ENCODE peak calls at places on chromosomes 2 and 18, in eight cellular contexts. H is cardiac muscle cell; Y is psoas muscle; Z is upper lobe of right lung; W is aorta; F is effector memory CD4-positive, alpha-beta T cell; P is CD4-positive, CD25-positive, alpha-beta regulatory T cell; U is Peyer's patch. M is an unnamed sample.

GRCh38 chr18:78711316-78711715 is 268.3 kb upstream of the SALL3 start:
- DNase-seq in H (no peak), Y (no peak), Z (no peak), W (no peak), F (no peak), P (no peak), U (no peak), M (no peak)

GRCh38 chr2:1488851-1489250 is 75.6 kb downstream of the TPO start:
- DNase-seq in H (no peak), Y (no peak), Z (no peak), W (no peak), F (no peak), P (no peak), U (no peak), M (no peak)

GRCh38 chr2:240459401-240460242 is 24.2 kb downstream of the GPC1 start:
- DNase-seq in H (no peak), Y (peak; percentile 50), Z (peak; percentile 61), W (peak; percentile 38), F (no peak), P (no peak), U (no peak), M (no peak)

GRCh38 chr2:26702025-26702424 is 9.5 kb downstream of the KCNK3 start:
- DNase-seq in H (no peak), Y (no peak), Z (no peak), W (no peak), F (no peak), P (no peak), U (no peak), M (no peak)

GRCh38 chr18:53629356-53629755 is 595.1 kb downstream of the MBD2 start:
- DNase-seq in H (no peak), Y (no peak), Z (no peak), W (no peak), F (no peak), P (no peak), U (no peak), M (no peak)

GRCh38 chr2:127101756-127102463 is 5.0 kb downstream of the BIN1 start:
- DNase-seq in H (no peak), Y (peak; percentile 74), Z (no peak), W (no peak), F (no peak), P (no peak), U (no peak), M (no peak)

GRCh38 chr2:46351388-46352141 is 54.4 kb downstream of the EPAS1 start:
- DNase-seq in H (no peak), Y (no peak), Z (no peak), W (peak; percentile 66), F (peak; percentile 48), P (peak; percentile 59), U (peak; percentile 67), M (peak; percentile 65)

GRCh38 chr2:238697193-238698191 is 150.4 kb upstream of the TWIST2 start:
- DNase-seq in H (no peak), Y (no peak), Z (no peak), W (peak; percentile 35), F (no peak), P (no peak), U (no peak), M (no peak)

GRCh38 chr18:77039196-77040140 is 93.1 kb downstream of the MBP start:
- DNase-seq in H (no peak), Y (no peak), Z (no peak), W (no peak), F (no peak), P (no peak), U (no peak), M (no peak)

GRCh38 chr2:29706171-29706690 is 215.2 kb downstream of the ALK start:
- DNase-seq in H (no peak), Y (no peak), Z (no peak), W (no peak), F (no peak), P (no peak), U (no peak), M (no peak)

GRCh38 chr2:70472256-70472905 is 81.2 kb downstream of the TGFA start:
- DNase-seq in H (peak; percentile 39), Y (no peak), Z (no peak), W (no peak), F (no peak), P (no peak), U (no peak), M (no peak)

GRCh38 chr2:105042189-105042588 is 4.3 kb downstream of the MRPS9 start:
- DNase-seq in H (no peak), Y (no peak), Z (no peak), W (no peak), F (no peak), P (no peak), U (no peak), M (no peak)

GRCh38 chr18:53496028-53496427 is 728.4 kb downstream of the MBD2 start:
- DNase-seq in H (no peak), Y (no peak), Z (no peak), W (no peak), F (no peak), P (no peak), U (no peak), M (no peak)

GRCh38 chr2:159204381-159204780 is 82.1 kb downstream of the WDSUB1 start:
- DNase-seq in H (no peak), Y (no peak), Z (no peak), W (no peak), F (no peak), P (no peak), U (no peak), M (no peak)

GRCh38 chr2:7900593-7900992 is 781.3 kb upstream of the ID2 start:
- DNase-seq in H (no peak), Y (no peak), Z (no peak), W (no peak), F (no peak), P (no peak), U (no peak), M (no peak)

GRCh38 chr2:44250376-44250775 is 24.9 kb upstream of the SLC3A1 start:
- DNase-seq in H (no peak), Y (no peak), Z (no peak), W (no peak), F (no peak), P (no peak), U (no peak), M (no peak)

GRCh38 chr2:56450083-56450482 is 266.3 kb downstream of the CCDC85A start:
- DNase-seq in H (no peak), Y (no peak), Z (no peak), W (no peak), F (no peak), P (no peak), U (no peak), M (no peak)

GRCh38 chr2:175027755-175028154 is 22.6 kb upstream of the CHN1 start:
- DNase-seq in H (no peak), Y (no peak), Z (no peak), W (no peak), F (no peak), P (no peak), U (no peak), M (no peak)

GRCh38 chr2:177174456-177174855 is 38.1 kb upstream of the HNRNPA3 start:
- DNase-seq in H (peak; percentile 24), Y (no peak), Z (no peak), W (no peak), F (no peak), P (no peak), U (no peak), M (no peak)
- H3K4me1 ChIP-seq in H (no peaks in the 10 kb centered on the region), Y (peaks cover 18% of the 10 kb centered on the region), Z (peaks cover 22% of the 10 kb centered on the region), W (peaks cover 8% of the 10 kb centered on the region), F (no peaks in the 10 kb centered on the region), P (no peaks in the 10 kb centered on the region), U (peaks cover 29% of the 10 kb centered on the region), M (no peaks in the 10 kb centered on the region)

DNA sequence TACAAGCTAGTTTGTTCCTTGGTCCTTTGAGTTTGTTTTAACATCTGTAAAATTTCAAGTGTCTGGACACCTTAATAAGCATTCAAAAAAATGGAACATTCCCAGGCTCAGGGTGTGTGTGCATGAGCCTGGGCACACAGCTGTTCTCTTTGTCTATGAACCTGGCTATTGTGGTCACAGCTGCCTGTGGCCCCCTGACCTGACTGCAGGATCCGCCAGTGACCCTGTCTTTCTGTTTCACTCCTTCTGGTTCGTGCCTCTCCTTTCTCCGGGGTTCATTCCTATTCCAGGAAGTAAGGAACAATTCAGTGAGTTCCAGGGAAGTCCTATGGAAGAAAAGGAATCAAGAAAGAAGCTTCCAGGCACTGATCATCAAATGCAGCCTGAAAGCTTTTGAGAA is 35.6 kb downstream of the VWA3B start:
- DNase-seq in H (no peak), Y (no peak), Z (no peak), W (no peak), F (no peak), P (no peak), U (no peak), M (no peak)
- H3K27me3 ChIP-seq in H (peaks cover 4% of the 10 kb centered on the region), Y (no peaks in the 10 kb centered on the region), Z (peaks cover 10% of the 10 kb centered on the region), W (no peaks in the 10 kb centered on the region), F (no peaks in the 10 kb centered on the region), P (peaks cover 4% of the 10 kb centered on the region), U (no peaks in the 10 kb centered on the region), M (no peaks in the 10 kb centered on the region)

GRCh38 chr18:22545091-22545795 is 127.5 kb upstream of the CTAGE1 start:
- DNase-seq in H (no peak), Y (no peak), Z (no peak), W (no peak), F (no peak), P (no peak), U (no peak), M (no peak)
- H3K4me1 ChIP-seq in H (peaks cover 40% of the 10 kb centered on the region), Y (no peaks in the 10 kb centered on the region), Z (no peaks in the 10 kb centered on the region), W (peaks cover 10% of the 10 kb centered on the region), F (no peaks in the 10 kb centered on the region), P (no peaks in the 10 kb centered on the region), U (no peaks in the 10 kb centered on the region), M (no peaks in the 10 kb centered on the region)

GRCh38 chr18:47415888-47416287 is 164.4 kb upstream of the SKOR2 start:
- DNase-seq in H (no peak), Y (no peak), Z (no peak), W (no peak), F (no peak), P (no peak), U (no peak), M (no peak)
- H3K27me3 ChIP-seq in H (peaks cover 63% of the 10 kb centered on the region), Y (peaks cover 27% of the 10 kb centered on the region), Z (peaks cover 5% of the 10 kb centered on the region), W (no peaks in the 10 kb centered on the region), F (no peaks in the 10 kb centered on the region), P (peaks cover 4% of the 10 kb centered on the region), U (no peaks in the 10 kb centered on the region), M (peaks cover 3% of the 10 kb centered on the region)

M was measured in CD8-positive, alpha-beta T cell.